ENCODE peak calls at places on chromosomes 13 and 19, in seven cellular contexts. I, Y, S, N, E, P and B are unnamed samples.

GRCh38 chr19:13256918-13257317 is 106.7 kb downstream of the IER2 start:
- DNase-seq in E (no peak), I (no peak), Y (no peak), S (no peak), N (no peak), P (no peak), B (no peak)

GRCh38 chr19:47886010-47886559 is at the start of gene SULT2A1:
- DNase-seq in N (no peak), P (no peak), Y (no peak), I (no peak), S (no peak), E (no peak), B (no peak)

GRCh38 chr19:18743281-18743825 is 47.8 kb downstream of the COMP start:
- DNase-seq in N (no peak), Y (peak; percentile 81), I (peak; percentile 82), E (peak; percentile 68), P (no peak), S (peak; percentile 65), B (no peak)

GRCh38 chr19:54478677-54479266 is 5.7 kb upstream of the CDC42EP5 start:
- DNase-seq in N (no peak), E (no peak), Y (peak; percentile 66), I (no peak), P (no peak), S (peak; percentile 79), B (no peak)

GRCh38 chr13:23707674-23708073 is 137.5 kb downstream of the TNFRSF19 start:
- DNase-seq in Y (peak; percentile 59), N (peak; percentile 24), P (no peak), S (no peak), E (no peak), I (no peak), B (no peak)

GRCh38 chr19:55474269-55475265 is 1.9 kb upstream of the ZNF628 start:
- DNase-seq in S (no peak), I (no peak), E (no peak), N (no peak), P (no peak), Y (no peak), B (no peak)

GRCh38 chr19:23762884-23763711 is 4.4 kb upstream of the ZNF681 start:
- DNase-seq in P (peak; percentile 77), I (peak; percentile 91), S (peak; percentile 92), Y (peak; percentile 31), N (no peak), E (peak; percentile 80), B (peak; percentile 91)

GRCh38 chr13:94712812-94713555 is 639 bp upstream of the SOX21 start:
- DNase-seq in E (no peak), I (no peak), Y (peak; percentile 74), P (no peak), N (no peak), S (no peak), B (no peak)

GRCh38 chr13:114219406-114219805 is 15.3 kb upstream of the CDC16 start:
- DNase-seq in P (no peak), N (no peak), E (no peak), S (no peak), Y (peak; percentile 31), I (no peak), B (no peak)

GRCh38 chr19:35478794-35479193 is 11.5 kb downstream of the KRTDAP start:
- DNase-seq in Y (no peak), E (no peak), N (no peak), I (no peak), S (no peak), P (no peak), B (no peak)

GRCh38 chr19:30272554-30272953 is 99.6 kb upstream of the ZNF536 start:
- DNase-seq in N (no peak), I (no peak), P (no peak), E (no peak), S (no peak), Y (no peak), B (no peak)